ENCODE peak calls at places on chromosomes 3 and 15, in five cellular contexts. R is HCT116, M is SK-N-SH, X is aorta, K is testis. D is an unnamed sample.

GRCh38 chr3:66407281-66408218 is 93.3 kb downstream of the LRIG1 start:
- DNase-seq in R (peak; percentile 19), M (peak; percentile 91), X (peak; percentile 91), K (peak; percentile 80), D (peak; percentile 31)

GRCh38 chr3:112111785-112112402 is 21.2 kb downstream of the GCSAM start:
- DNase-seq in R (peak; percentile 46), M (peak; percentile 70), X (no peak), K (peak; percentile 78), D (peak; percentile 54)

GRCh38 chr3:94734201-94734600 is 671.3 kb downstream of the NSUN3 start:
- DNase-seq in R (no peak), M (no peak), X (no peak), K (no peak), D (no peak)

GRCh38 chr3:25273582-25274171 is 154.4 kb upstream of the RARB start:
- DNase-seq in R (no peak), M (no peak), X (no peak), K (no peak), D (no peak)

GRCh38 chr15:25237291-25237978 is 201.4 kb downstream of the UBE3A start:
- DNase-seq in R (no peak), M (no peak), X (peak; percentile 74), K (no peak), D (no peak)

GRCh38 chr3:19526071-19526470 is 377.8 kb downstream of the KCNH8 start:
- DNase-seq in R (no peak), M (no peak), X (no peak), K (no peak), D (no peak)

GRCh38 chr3:15805756-15806266 is 8.0 kb upstream of the ANKRD28 start:
- DNase-seq in R (no peak), M (no peak), X (no peak), K (no peak), D (no peak)

GRCh38 chr3:46504780-46505179 is 7.0 kb downstream of the RTP3 start:
- DNase-seq in R (no peak), M (no peak), X (no peak), K (no peak), D (no peak)

GRCh38 chr3:43958005-43958770 is 267.4 kb downstream of the ABHD5 start:
- DNase-seq in R (no peak), M (peak; percentile 55), X (no peak), K (no peak), D (no peak)

GRCh38 chr3:27043328-27043956 is 325.7 kb downstream of the NEK10 start:
- DNase-seq in R (no peak), M (no peak), X (no peak), K (no peak), D (no peak)

GRCh38 chr3:44000586-44000985 is 241.1 kb upstream of the TOPAZ1 start:
- DNase-seq in R (no peak), M (no peak), X (no peak), K (no peak), D (peak; percentile 25)

GRCh38 chr15:89835190-89835564 is 20.5 kb upstream of the ANPEP start:
- DNase-seq in R (no peak), M (no peak), X (no peak), K (no peak), D (no peak)

GRCh38 chr3:30084971-30085403 is 521.4 kb upstream of the TGFBR2 start:
- DNase-seq in R (no peak), M (no peak), X (no peak), K (no peak), D (no peak)

GRCh38 chr3:113140876-113141275 is 70.5 kb upstream of the BOC start:
- DNase-seq in R (no peak), M (no peak), X (no peak), K (no peak), D (peak; percentile 16)

GRCh38 chr3:174023445-174023844 is 625.9 kb downstream of the NLGN1 start:
- DNase-seq in R (no peak), M (no peak), X (no peak), K (no peak), D (no peak)

GRCh38 chr15:68256675-68257450 is 20.7 kb upstream of the FEM1B start:
- DNase-seq in R (no peak), M (no peak), X (peak; percentile 94), K (peak; percentile 94), D (peak; percentile 76)

GRCh38 chr3:118972974-118973373 is 61.7 kb downstream of the IGSF11 start:
- DNase-seq in R (no peak), M (no peak), X (no peak), K (no peak), D (peak; percentile 21)

DNA sequence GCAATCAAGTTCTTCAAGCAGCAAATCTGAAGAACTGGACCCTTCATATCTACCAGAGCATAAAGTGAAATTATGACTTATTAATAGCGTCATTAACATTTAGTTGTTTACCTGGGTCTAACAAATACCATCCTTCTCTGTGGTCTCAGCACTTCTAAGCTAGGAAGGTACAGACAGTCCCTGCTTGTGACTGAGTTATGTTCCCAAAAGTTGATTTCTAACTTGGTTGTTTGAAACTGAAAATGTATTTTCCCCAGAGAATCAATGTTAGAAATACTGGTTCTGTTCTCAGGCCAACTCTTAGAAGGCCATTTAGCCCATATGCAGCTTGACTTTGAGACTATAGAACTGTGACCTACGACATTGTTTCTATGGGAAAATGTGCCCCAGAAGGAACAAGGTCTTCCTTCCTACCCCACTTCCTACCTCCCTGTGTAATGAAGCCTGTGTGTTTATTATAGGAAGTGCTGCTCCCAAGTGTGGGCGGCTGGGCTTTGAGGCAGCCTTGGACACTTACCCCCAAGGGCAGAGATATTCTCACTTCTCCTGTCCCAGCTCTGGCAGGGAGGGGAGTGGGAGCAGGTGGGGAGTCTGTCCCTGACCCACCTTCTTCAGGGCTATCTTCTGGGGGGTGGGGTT is 12.2 kb upstream of the MAPK6 start:
- DNase-seq in R (no peak), M (no peak), X (peak; percentile 55), K (no peak), D (no peak)
- H3K36me3 ChIP-seq in R (no peaks in the 10 kb centered on the region), M (no peaks in the 10 kb centered on the region), X (no peaks in the 10 kb centered on the region), K (no peaks in the 10 kb centered on the region), D (no peaks in the 10 kb centered on the region)

GRCh38 chr3:152281032-152281713 is 12.4 kb downstream of the MBNL1 start:
- DNase-seq in R (no peak), M (no peak), X (no peak), K (no peak), D (no peak)
- H3K4me3 ChIP-seq in R (no peak overlapping the region), M (no peak overlapping the region), X (no peak overlapping the region), K (no peak overlapping the region), D (no peak overlapping the region)

GRCh38 chr3:192410684-192410960 is 316.7 kb downstream of the FGF12 start:
- DNase-seq in R (no peak), M (no peak), X (no peak), K (no peak), D (no peak)

GRCh38 chr3:192408721-192409151 is 318.6 kb downstream of the FGF12 start:
- DNase-seq in R (no peak), M (peak; percentile 9), X (no peak), K (peak; percentile 18), D (peak; percentile 22)

GRCh38 chr3:192408007-192408655 is 319.2 kb downstream of the FGF12 start:
- DNase-seq in R (no peak), M (no peak), X (peak; percentile 73), K (peak; percentile 30), D (no peak)

GRCh38 chr3:192409203-192409837 is 318.0 kb downstream of the FGF12 start:
- DNase-seq in R (no peak), M (peak; percentile 26), X (peak; percentile 77), K (peak; percentile 42), D (peak; percentile 63)

DNA sequence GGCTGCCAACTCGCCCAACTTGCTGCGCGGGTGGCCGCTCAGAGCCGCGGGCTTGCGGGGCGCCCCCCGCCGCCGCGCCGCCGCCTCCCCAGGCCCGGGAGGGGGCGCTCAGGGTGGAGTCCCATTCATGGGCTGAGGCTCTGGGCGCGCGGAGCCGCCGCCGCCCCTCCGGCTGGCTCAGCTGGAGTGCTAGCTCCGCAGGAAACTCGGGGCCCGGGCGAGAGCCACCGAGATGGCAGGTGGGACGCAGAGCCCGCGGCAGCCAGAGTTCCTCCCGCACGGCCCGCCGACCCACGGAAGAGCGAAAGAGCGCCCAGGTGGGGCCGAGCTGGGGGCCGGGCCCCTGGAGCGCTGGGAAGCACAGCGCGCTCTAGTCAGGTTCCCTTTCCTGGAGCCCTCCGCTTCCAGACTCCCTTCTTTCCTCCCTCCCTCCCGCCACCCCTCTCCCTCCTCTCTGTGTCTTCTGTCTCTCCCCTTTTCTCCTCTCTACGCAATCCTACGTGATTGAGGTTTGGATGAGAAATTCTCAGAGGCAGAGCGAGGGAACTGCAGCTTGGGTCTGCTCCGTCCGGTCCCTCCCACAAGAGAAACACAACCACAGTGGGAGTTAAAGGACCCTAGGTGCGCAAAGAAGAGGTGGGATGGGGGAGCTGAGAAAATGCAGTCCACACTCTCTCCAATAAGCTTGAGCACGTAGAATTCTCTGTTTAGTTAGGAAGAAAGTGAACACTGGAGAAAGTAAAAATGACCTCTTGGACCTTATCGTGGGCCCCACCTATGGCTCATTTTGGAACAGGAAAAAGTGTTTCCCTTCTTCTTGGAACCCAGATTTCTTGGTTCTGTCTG is 317.3 kb downstream of the FGF12 start:
- DNase-seq in R (no peak), M (no peak), X (peak; percentile 77), K (peak; percentile 19), D (no peak)
- H3K27me3 ChIP-seq in R (peaks cover 35% of the 10 kb centered on the region), M (peaks cover 36% of the 10 kb centered on the region), X (no peaks in the 10 kb centered on the region), K (no peaks in the 10 kb centered on the region), D (peaks cover 46% of the 10 kb centered on the region)

GRCh38 chr3:21751891-21752290 is 881 bp upstream of the ZNF385D start:
- DNase-seq in R (no peak), M (no peak), X (no peak), K (no peak), D (no peak)
- H3K36me3 ChIP-seq in R (no peaks in the 10 kb centered on the region), M (no peaks in the 10 kb centered on the region), X (no peaks in the 10 kb centered on the region), K (no peaks in the 10 kb centered on the region), D (no peaks in the 10 kb centered on the region)

D was measured in MG63.